ENCODE peak calls at places on chromosomes 16 and 17, in four cellular contexts. One of them, this sample, is unnamed.

GRCh38 chr17:1506649-1507254 is 9.7 kb downstream of the INPP5K start:
- DNase-seq in SK-N-SH: no peak
- DNase-seq in fibroblast of lung: no peak
- DNase-seq in mammary epithelial cell: no peak
- DNase-seq in this sample: no peak

GRCh38 chr17:27603870-27604794 is 26.9 kb upstream of the LGALS9 start:
- DNase-seq in SK-N-SH: no peak
- DNase-seq in fibroblast of lung: no peak
- DNase-seq in mammary epithelial cell: no peak
- DNase-seq in this sample: no peak

GRCh38 chr16:17062676-17063075 is 408.1 kb downstream of the XYLT1 start:
- DNase-seq in SK-N-SH: no peak
- DNase-seq in fibroblast of lung: no peak
- DNase-seq in mammary epithelial cell: no peak
- DNase-seq in this sample: no peak

GRCh38 chr17:49521088-49521450 is 26.0 kb downstream of the NGFR start:
- DNase-seq in SK-N-SH: peak; percentile 14
- DNase-seq in fibroblast of lung: no peak
- DNase-seq in mammary epithelial cell: no peak
- DNase-seq in this sample: no peak

GRCh38 chr17:7219812-7220592 is at the start of the genes ACADVL and DLG4:
- DNase-seq in SK-N-SH: peak; percentile 90
- DNase-seq in fibroblast of lung: peak; percentile 89
- DNase-seq in mammary epithelial cell: peak; percentile 96
- DNase-seq in this sample: peak; percentile 90

GRCh38 chr16:80366023-80366422 is 174.8 kb upstream of the DYNLRB2 start:
- DNase-seq in SK-N-SH: no peak
- DNase-seq in fibroblast of lung: peak; percentile 41
- DNase-seq in mammary epithelial cell: peak; percentile 36
- DNase-seq in this sample: no peak

GRCh38 chr17:81253358-81254131 is 14.4 kb downstream of the NDUFAF8 start:
- DNase-seq in SK-N-SH: peak; percentile 92
- DNase-seq in fibroblast of lung: peak; percentile 10
- DNase-seq in mammary epithelial cell: no peak
- DNase-seq in this sample: peak; percentile 51

GRCh38 chr17:57957120-57957850 is 2.1 kb upstream of the CUEDC1 start:
- DNase-seq in SK-N-SH: peak; percentile 10
- DNase-seq in fibroblast of lung: no peak
- DNase-seq in mammary epithelial cell: no peak
- DNase-seq in this sample: no peak

GRCh38 chr16:58843675-58844074 is 109.6 kb upstream of the GOT2 start:
- DNase-seq in SK-N-SH: peak; percentile 42
- DNase-seq in fibroblast of lung: peak; percentile 33
- DNase-seq in mammary epithelial cell: peak; percentile 9
- DNase-seq in this sample: peak; percentile 38

GRCh38 chr16:84618428-84619102 is 687 bp upstream of the COTL1 start:
- DNase-seq in SK-N-SH: peak; percentile 63
- DNase-seq in fibroblast of lung: peak; percentile 99
- DNase-seq in mammary epithelial cell: peak; percentile 93
- DNase-seq in this sample: peak; percentile 78

GRCh38 chr17:36777118-36777517 is 160.2 kb upstream of the LHX1 start:
- DNase-seq in SK-N-SH: no peak
- DNase-seq in fibroblast of lung: peak; percentile 7
- DNase-seq in mammary epithelial cell: no peak
- DNase-seq in this sample: peak; percentile 76

GRCh38 chr16:71591917-71592316 is 15.0 kb upstream of the TAT start:
- DNase-seq in SK-N-SH: no peak
- DNase-seq in fibroblast of lung: no peak
- DNase-seq in mammary epithelial cell: no peak
- DNase-seq in this sample: no peak

GRCh38 chr17:57980522-57980921 is 7.5 kb downstream of the VEZF1 start:
- DNase-seq in SK-N-SH: no peak
- DNase-seq in fibroblast of lung: no peak
- DNase-seq in mammary epithelial cell: no peak
- DNase-seq in this sample: no peak

GRCh38 chr16:69921125-69921524 is 30.0 kb upstream of the CLEC18A start:
- DNase-seq in SK-N-SH: no peak
- DNase-seq in fibroblast of lung: peak; percentile 51
- DNase-seq in mammary epithelial cell: no peak
- DNase-seq in this sample: no peak

GRCh38 chr17:48747445-48748363 is 19.2 kb upstream of the HOXB13 start:
- DNase-seq in SK-N-SH: peak; percentile 49
- DNase-seq in fibroblast of lung: no peak
- DNase-seq in mammary epithelial cell: no peak
- DNase-seq in this sample: peak; percentile 65

GRCh38 chr16:89360760-89361435 is 129.5 kb downstream of the ANKRD11 start:
- DNase-seq in SK-N-SH: no peak
- DNase-seq in fibroblast of lung: no peak
- DNase-seq in mammary epithelial cell: no peak
- DNase-seq in this sample: no peak

GRCh38 chr17:79942011-79942405 is 93.7 kb downstream of the TBC1D16 start:
- DNase-seq in SK-N-SH: no peak
- DNase-seq in fibroblast of lung: no peak
- DNase-seq in mammary epithelial cell: no peak
- DNase-seq in this sample: no peak

GRCh38 chr16:67538666-67539101 is 10.1 kb downstream of the RIPOR1 start:
- DNase-seq in SK-N-SH: peak; percentile 38
- DNase-seq in fibroblast of lung: peak; percentile 76
- DNase-seq in mammary epithelial cell: no peak
- DNase-seq in this sample: peak; percentile 20

GRCh38 chr16:25109643-25110042 is 1.9 kb upstream of the LCMT1 start:
- DNase-seq in SK-N-SH: no peak
- DNase-seq in fibroblast of lung: peak; percentile 93
- DNase-seq in mammary epithelial cell: peak; percentile 90
- DNase-seq in this sample: no peak

GRCh38 chr17:10629706-10630105 is 27.4 kb downstream of the MYH3 start:
- DNase-seq in SK-N-SH: no peak
- DNase-seq in fibroblast of lung: no peak
- DNase-seq in mammary epithelial cell: no peak
- DNase-seq in this sample: no peak

GRCh38 chr16:21645261-21645721 is 7.1 kb downstream of the IGSF6 start:
- DNase-seq in SK-N-SH: no peak
- DNase-seq in fibroblast of lung: no peak
- DNase-seq in mammary epithelial cell: no peak
- DNase-seq in this sample: no peak

GRCh38 chr17:83024205-83024971 is 55.0 kb upstream of the METRNL start:
- DNase-seq in SK-N-SH: peak; percentile 36
- DNase-seq in fibroblast of lung: no peak
- DNase-seq in mammary epithelial cell: no peak
- DNase-seq in this sample: no peak

GRCh38 chr16:4261557-4262172 is 11.2 kb downstream of the TFAP4 start:
- DNase-seq in SK-N-SH: peak; percentile 78
- DNase-seq in fibroblast of lung: peak; percentile 14
- DNase-seq in mammary epithelial cell: no peak
- DNase-seq in this sample: peak; percentile 89

GRCh38 chr17:58677204-58677880 is 14.5 kb downstream of the TEX14 start:
- DNase-seq in SK-N-SH: no peak
- DNase-seq in fibroblast of lung: peak; percentile 51
- DNase-seq in mammary epithelial cell: no peak
- DNase-seq in this sample: no peak

GRCh38 chr17:60641810-60642220 is 35.8 kb upstream of the BCAS3 start:
- DNase-seq in SK-N-SH: peak; percentile 75
- DNase-seq in fibroblast of lung: peak; percentile 71
- DNase-seq in mammary epithelial cell: peak; percentile 59
- DNase-seq in this sample: peak; percentile 78

GRCh38 chr17:59838196-59838911 is 54.4 kb downstream of the TUBD1 start:
- DNase-seq in SK-N-SH: no peak
- DNase-seq in fibroblast of lung: peak; percentile 44
- DNase-seq in mammary epithelial cell: no peak
- DNase-seq in this sample: no peak

GRCh38 chr16:71338632-71339031 is 19.9 kb upstream of the CALB2 start:
- DNase-seq in SK-N-SH: no peak
- DNase-seq in fibroblast of lung: no peak
- DNase-seq in mammary epithelial cell: peak; percentile 57
- DNase-seq in this sample: no peak

DNA sequence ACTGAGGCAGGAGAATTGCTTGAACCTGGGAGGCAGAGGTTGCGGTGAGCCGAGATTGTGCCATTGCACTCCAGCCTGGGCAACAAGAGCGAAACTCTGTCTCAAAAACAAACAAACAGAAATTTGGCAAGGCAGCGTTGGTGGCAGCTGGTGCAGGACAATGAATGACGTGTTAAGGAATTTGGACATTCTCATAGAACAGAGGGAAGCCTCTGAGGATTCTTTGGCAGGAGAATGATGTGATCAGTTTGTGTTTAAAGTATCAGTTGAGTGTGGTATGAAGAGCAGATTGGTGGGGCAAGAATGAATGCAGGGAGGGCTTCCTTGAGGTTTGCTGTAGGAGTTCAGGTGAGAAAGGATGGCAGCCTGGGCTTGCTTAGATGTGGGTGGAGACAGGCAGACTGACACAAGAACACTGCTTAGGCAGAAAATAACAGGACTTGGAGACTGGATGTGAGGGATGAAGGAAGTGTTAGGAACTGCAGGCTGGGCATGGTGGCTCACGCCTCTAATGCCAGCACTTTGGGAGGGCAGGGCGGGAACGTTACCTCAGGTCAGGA is 4.8 kb downstream of the CYB5D2 start:
- DNase-seq in SK-N-SH: no peak
- DNase-seq in fibroblast of lung: no peak
- DNase-seq in mammary epithelial cell: no peak
- DNase-seq in this sample: no peak
- H2AFZ ChIP-seq in SK-N-SH: no peak overlapping the region
- H2AFZ ChIP-seq in fibroblast of lung: no peak overlapping the region
- H2AFZ ChIP-seq in mammary epithelial cell: no peak overlapping the region
- H2AFZ ChIP-seq in this sample: no peak overlapping the region

DNA sequence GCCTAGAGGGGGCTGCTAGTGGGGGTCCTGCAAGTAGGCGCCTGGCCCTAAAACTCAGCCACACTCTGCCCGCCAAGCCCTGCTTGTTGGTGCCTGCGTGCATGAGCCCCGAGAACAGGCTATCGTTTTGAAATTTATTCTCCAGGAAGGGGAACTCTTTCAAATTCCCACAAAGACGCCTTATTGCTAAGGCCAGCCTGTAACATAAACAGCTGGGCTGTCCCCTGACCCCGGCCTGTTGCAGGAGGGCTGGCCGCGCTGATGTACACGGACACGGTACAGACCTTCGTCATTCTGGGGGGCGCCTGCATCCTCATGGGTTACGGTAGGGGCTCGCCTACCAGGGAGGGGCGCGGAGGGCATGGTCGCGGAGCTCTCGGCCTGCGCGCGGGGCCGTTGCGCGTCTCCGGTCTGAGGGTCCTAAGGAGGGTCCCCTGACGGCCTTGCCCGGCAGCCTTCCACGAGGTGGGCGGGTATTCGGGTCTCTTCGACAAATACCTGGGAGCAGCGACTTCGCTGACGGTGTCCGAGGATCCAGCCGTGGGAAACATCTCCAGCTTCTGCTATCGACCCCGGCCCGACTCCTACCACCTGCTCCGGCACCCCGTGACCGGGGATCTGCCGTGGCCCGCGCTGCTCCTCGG is 4.3 kb downstream of the SLC5A2 start:
- DNase-seq in SK-N-SH: no peak
- DNase-seq in fibroblast of lung: no peak
- DNase-seq in mammary epithelial cell: no peak
- DNase-seq in this sample: peak; percentile 23
- H3K27me3 ChIP-seq in SK-N-SH: no peaks in the 10 kb centered on the region
- H3K27me3 ChIP-seq in fibroblast of lung: peaks cover 11% of the 10 kb centered on the region
- H3K27me3 ChIP-seq in mammary epithelial cell: no peaks in the 10 kb centered on the region
- H3K27me3 ChIP-seq in this sample: peaks cover 77% of the 10 kb centered on the region

GRCh38 chr16:55982597-55982996 is 107.4 kb upstream of the CES5A start:
- DNase-seq in SK-N-SH: no peak
- DNase-seq in fibroblast of lung: no peak
- DNase-seq in mammary epithelial cell: no peak
- DNase-seq in this sample: no peak
- H2AFZ ChIP-seq in SK-N-SH: no peak overlapping the region
- H2AFZ ChIP-seq in fibroblast of lung: no peak overlapping the region
- H2AFZ ChIP-seq in mammary epithelial cell: no peak overlapping the region
- H2AFZ ChIP-seq in this sample: no peak overlapping the region

GRCh38 chr16:65867276-65867990 is 499.1 kb upstream of the CDH5 start:
- DNase-seq in SK-N-SH: peak; percentile 55
- DNase-seq in fibroblast of lung: no peak
- DNase-seq in mammary epithelial cell: no peak
- DNase-seq in this sample: peak; percentile 53

DNA sequence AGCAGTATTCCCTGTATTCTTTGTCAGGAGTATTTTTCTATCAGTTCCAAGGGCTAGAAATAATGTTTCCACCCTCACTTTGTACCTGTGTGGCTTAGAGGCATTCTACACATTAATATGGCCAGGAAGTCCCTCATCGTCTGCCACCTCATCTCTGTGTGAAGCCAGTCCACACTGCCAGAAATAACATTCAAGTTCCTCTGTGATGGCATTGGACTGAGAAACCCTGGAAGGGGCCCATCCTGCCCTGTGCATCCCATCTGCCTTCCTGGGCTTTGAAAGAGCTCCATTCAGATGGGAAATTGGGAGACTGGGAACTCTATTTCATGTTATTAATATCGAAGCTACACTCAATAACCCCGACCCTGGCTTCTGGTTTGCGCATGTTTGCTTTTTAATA is 497.2 kb upstream of the CDH5 start:
- DNase-seq in SK-N-SH: no peak
- DNase-seq in fibroblast of lung: no peak
- DNase-seq in mammary epithelial cell: no peak
- DNase-seq in this sample: no peak
- H3K27me3 ChIP-seq in SK-N-SH: no peaks in the 10 kb centered on the region
- H3K27me3 ChIP-seq in fibroblast of lung: no peaks in the 10 kb centered on the region
- H3K27me3 ChIP-seq in mammary epithelial cell: no peaks in the 10 kb centered on the region
- H3K27me3 ChIP-seq in this sample: no peaks in the 10 kb centered on the region

GRCh38 chr16:66044616-66045015 is 321.9 kb upstream of the CDH5 start:
- DNase-seq in SK-N-SH: no peak
- DNase-seq in fibroblast of lung: no peak
- DNase-seq in mammary epithelial cell: no peak
- DNase-seq in this sample: no peak

GRCh38 chr16:66044089-66044488 is 322.4 kb upstream of the CDH5 start:
- DNase-seq in SK-N-SH: no peak
- DNase-seq in fibroblast of lung: no peak
- DNase-seq in mammary epithelial cell: no peak
- DNase-seq in this sample: no peak

GRCh38 chr16:66042341-66042740 is 324.1 kb upstream of the CDH5 start:
- DNase-seq in SK-N-SH: no peak
- DNase-seq in fibroblast of lung: no peak
- DNase-seq in mammary epithelial cell: no peak
- DNase-seq in this sample: no peak

GRCh38 chr16:66041907-66042306 is 324.6 kb upstream of the CDH5 start:
- DNase-seq in SK-N-SH: no peak
- DNase-seq in fibroblast of lung: no peak
- DNase-seq in mammary epithelial cell: peak; percentile 75
- DNase-seq in this sample: no peak

GRCh38 chr16:66043326-66043725 is 323.2 kb upstream of the CDH5 start:
- DNase-seq in SK-N-SH: no peak
- DNase-seq in fibroblast of lung: no peak
- DNase-seq in mammary epithelial cell: peak; percentile 57
- DNase-seq in this sample: no peak
- H2AFZ ChIP-seq in SK-N-SH: no peak overlapping the region
- H2AFZ ChIP-seq in fibroblast of lung: no peak overlapping the region
- H2AFZ ChIP-seq in mammary epithelial cell: no peak overlapping the region
- H2AFZ ChIP-seq in this sample: no peak overlapping the region

GRCh38 chr16:779561-779960 is 8.6 kb downstream of the RPUSD1 start:
- DNase-seq in SK-N-SH: no peak
- DNase-seq in fibroblast of lung: no peak
- DNase-seq in mammary epithelial cell: no peak
- DNase-seq in this sample: no peak
- H3K27me3 ChIP-seq in SK-N-SH: peaks cover 17% of the 10 kb centered on the region
- H3K27me3 ChIP-seq in fibroblast of lung: no peaks in the 10 kb centered on the region
- H3K27me3 ChIP-seq in mammary epithelial cell: no peaks in the 10 kb centered on the region
- H3K27me3 ChIP-seq in this sample: peaks cover 42% of the 10 kb centered on the region

GRCh38 chr17:45894022-45894784 is at the start of gene MAPT:
- DNase-seq in SK-N-SH: peak; percentile 100
- DNase-seq in fibroblast of lung: peak; percentile 87
- DNase-seq in mammary epithelial cell: peak; percentile 87
- DNase-seq in this sample: peak; percentile 96
- H2AFZ ChIP-seq in SK-N-SH: peak within 1 kb of the TSS; percentile 99
- H2AFZ ChIP-seq in fibroblast of lung: peak within 1 kb of the TSS; percentile 48
- H2AFZ ChIP-seq in mammary epithelial cell: peak within 1 kb of the TSS; percentile 95
- H2AFZ ChIP-seq in this sample: peak within 1 kb of the TSS; percentile 96

This sample was measured in neural progenitor cell.